ENCODE peak calls at places on chromosomes 11 and 22, in nine cellular contexts. W, G, F, E, A, D, V, Y and Z are unnamed samples.

GRCh38 chr22:19115628-19116027 is 6.6 kb downstream of the DGCR2 start:
- DNase-seq in W (peak; percentile 43), G (no peak), F (no peak), E (no peak), A (no peak), D (no peak), V (no peak), Y (no peak), Z (no peak)

GRCh38 chr22:19038164-19038546 is 84.1 kb downstream of the DGCR2 start:
- DNase-seq in W (no peak), G (no peak), F (no peak), E (no peak), A (no peak), D (no peak), V (no peak), Y (no peak), Z (no peak)

GRCh38 chr22:45599836-45600577 is 71.6 kb upstream of the ATXN10 start:
- DNase-seq in W (no peak), G (no peak), F (no peak), E (no peak), A (no peak), D (no peak), V (no peak), Y (no peak), Z (no peak)

GRCh38 chr11:74487875-74488274 is 5.6 kb downstream of the LIPT2 start:
- DNase-seq in W (peak; percentile 19), G (no peak), F (no peak), E (peak; percentile 32), A (no peak), D (no peak), V (peak; percentile 10), Y (no peak), Z (no peak)

GRCh38 chr11:116427903-116428637 is 344.7 kb downstream of the BUD13 start:
- DNase-seq in W (no peak), G (no peak), F (no peak), E (no peak), A (no peak), D (no peak), V (no peak), Y (no peak), Z (peak; percentile 37)

GRCh38 chr11:44269369-44270351 is 40.3 kb downstream of the ALX4 start:
- DNase-seq in W (no peak), G (no peak), F (peak; percentile 80), E (no peak), A (no peak), D (no peak), V (peak; percentile 41), Y (peak; percentile 73), Z (no peak)

GRCh38 chr11:65132238-65132987 is 1.9 kb downstream of the SYVN1 start:
- DNase-seq in W (peak; percentile 98), G (no peak), F (no peak), E (no peak), A (no peak), D (no peak), V (no peak), Y (no peak), Z (no peak)

GRCh38 chr11:20163778-20164133 is 3.5 kb upstream of the DBX1 start:
- DNase-seq in W (no peak), G (no peak), F (no peak), E (no peak), A (no peak), D (no peak), V (no peak), Y (no peak), Z (no peak)

GRCh38 chr11:776459-777287 is 614 bp downstream of the GATD1 start:
- DNase-seq in W (peak; percentile 71), G (no peak), F (no peak), E (no peak), A (no peak), D (no peak), V (no peak), Y (peak; percentile 33), Z (no peak)

GRCh38 chr11:610146-610801 is 5.5 kb downstream of the IRF7 start:
- DNase-seq in W (no peak), G (no peak), F (no peak), E (no peak), A (no peak), D (no peak), V (no peak), Y (no peak), Z (no peak)

GRCh38 chr11:95156916-95157568 is 67.4 kb downstream of the ENDOD1 start:
- DNase-seq in W (no peak), G (no peak), F (no peak), E (no peak), A (no peak), D (no peak), V (no peak), Y (peak; percentile 56), Z (no peak)

GRCh38 chr11:128171496-128171895 is 415.9 kb downstream of the ETS1 start:
- DNase-seq in W (no peak), G (no peak), F (no peak), E (no peak), A (no peak), D (no peak), V (peak; percentile 23), Y (peak; percentile 65), Z (no peak)

GRCh38 chr11:37657645-37658044 is 1059.6 kb upstream of the RAG2 start:
- DNase-seq in W (no peak), G (no peak), F (no peak), E (no peak), A (no peak), D (no peak), V (peak; percentile 2), Y (peak; percentile 56), Z (no peak)

GRCh38 chr22:27242917-27243589 is 558.5 kb downstream of the MN1 start:
- DNase-seq in W (no peak), G (no peak), F (peak; percentile 35), E (no peak), A (no peak), D (no peak), V (no peak), Y (no peak), Z (no peak)

GRCh38 chr11:85742873-85743275 is 56.9 kb upstream of the CCDC89 start:
- DNase-seq in W (no peak), G (no peak), F (no peak), E (no peak), A (no peak), D (no peak), V (no peak), Y (no peak), Z (no peak)

GRCh38 chr22:32317524-32317923 is 40.1 kb upstream of the RFPL3 start:
- DNase-seq in W (no peak), G (no peak), F (no peak), E (no peak), A (no peak), D (no peak), V (no peak), Y (no peak), Z (no peak)

DNA sequence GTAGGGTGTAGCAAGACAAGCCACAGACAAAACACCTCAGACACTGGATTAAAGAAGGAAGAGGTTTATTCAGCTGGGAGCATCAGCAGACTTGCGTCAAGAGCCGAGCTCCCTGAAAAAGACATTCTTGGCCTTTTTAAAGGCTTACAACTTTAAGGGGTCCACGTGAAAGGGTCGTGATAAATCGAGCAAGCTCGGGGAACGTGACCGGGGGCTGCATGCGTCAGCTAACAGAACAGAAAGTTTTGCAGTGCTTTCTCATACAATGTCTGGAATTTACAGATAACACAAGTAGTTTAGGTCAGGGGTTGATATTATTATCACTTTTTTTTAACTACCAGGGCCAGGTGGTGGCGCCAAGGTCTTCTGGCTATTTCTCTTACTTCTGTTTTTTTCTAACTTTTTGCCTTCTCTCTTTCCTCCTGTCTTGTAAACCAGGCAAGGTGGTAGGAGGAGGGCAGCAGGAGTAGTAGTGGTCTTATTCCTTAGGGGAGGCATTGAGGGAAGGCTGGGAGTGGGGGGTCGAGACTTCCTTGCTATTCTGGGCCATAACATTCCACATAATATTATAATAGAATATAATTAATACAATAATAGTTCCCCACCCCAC is 631 bp upstream of the ALDH3B1 start:
- DNase-seq in W (peak; percentile 68), G (no peak), F (peak; percentile 43), E (no peak), A (no peak), D (no peak), V (peak; percentile 59), Y (peak; percentile 70), Z (no peak)
- H3K4me3 ChIP-seq in W (peak overlapping the region; percentile 18), G (peak overlapping the region; percentile 71), F (no peak overlapping the region), E (peak overlapping the region; percentile 57), A (peak overlapping the region; percentile 39), D (no peak overlapping the region), V (no peak overlapping the region), Y (no peak overlapping the region), Z (no peak overlapping the region)

GRCh38 chr11:70078095-70078795 is at the start of gene ANO1:
- DNase-seq in W (no peak), G (no peak), F (no peak), E (no peak), A (peak; percentile 32), D (peak; percentile 61), V (no peak), Y (no peak), Z (no peak)
- H3K4me3 ChIP-seq in W (no peak within 1 kb of the TSS), G (peak within 1 kb of the TSS; percentile 75), F (no peak within 1 kb of the TSS), E (peak within 1 kb of the TSS; percentile 53), A (peak within 1 kb of the TSS; percentile 55), D (peak within 1 kb of the TSS; percentile 1), V (no peak within 1 kb of the TSS), Y (no peak within 1 kb of the TSS), Z (no peak within 1 kb of the TSS)

DNA sequence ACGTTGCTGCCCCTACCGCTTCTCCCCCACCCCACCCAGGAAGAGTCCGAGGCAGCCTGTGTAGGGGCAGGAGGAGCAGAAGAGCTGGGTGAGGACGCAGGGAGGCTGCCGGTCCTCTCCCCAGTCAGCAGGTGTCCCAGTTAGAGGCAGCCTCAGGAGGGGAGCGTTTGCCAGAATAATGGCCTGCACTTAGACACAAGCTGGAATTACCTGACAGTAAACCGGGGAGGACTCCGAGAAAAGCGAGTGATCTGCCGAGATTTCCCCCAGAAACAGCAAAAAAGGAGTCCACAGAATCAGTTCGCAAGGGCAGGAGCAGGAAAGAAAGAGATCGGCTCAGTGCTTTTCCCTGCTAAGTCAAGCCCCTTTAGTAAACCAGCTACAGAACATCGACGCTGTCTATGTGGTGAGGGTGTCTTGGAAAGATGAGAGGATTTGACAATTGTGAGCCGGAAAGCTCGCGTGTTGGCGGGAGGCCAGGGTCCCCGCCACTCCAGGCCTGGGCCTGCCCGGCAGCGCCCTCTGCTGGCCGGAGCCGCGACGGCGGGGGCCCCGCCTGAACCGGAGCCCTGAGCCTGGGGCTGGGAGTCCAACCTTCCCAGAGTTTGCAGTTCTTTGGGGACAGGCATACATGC is 17.7 kb upstream of the THRSP start:
- DNase-seq in W (peak; percentile 68), G (no peak), F (peak; percentile 52), E (peak; percentile 27), A (peak; percentile 78), D (peak; percentile 95), V (peak; percentile 57), Y (peak; percentile 72), Z (peak; percentile 51)
- H3K4me3 ChIP-seq in W (no peak overlapping the region), G (peak overlapping the region; percentile 77), F (peak overlapping the region; percentile 60), E (no peak overlapping the region), A (peak overlapping the region; percentile 63), D (peak overlapping the region; percentile 13), V (peak overlapping the region; percentile 54), Y (peak overlapping the region; percentile 36), Z (no peak overlapping the region)

DNA sequence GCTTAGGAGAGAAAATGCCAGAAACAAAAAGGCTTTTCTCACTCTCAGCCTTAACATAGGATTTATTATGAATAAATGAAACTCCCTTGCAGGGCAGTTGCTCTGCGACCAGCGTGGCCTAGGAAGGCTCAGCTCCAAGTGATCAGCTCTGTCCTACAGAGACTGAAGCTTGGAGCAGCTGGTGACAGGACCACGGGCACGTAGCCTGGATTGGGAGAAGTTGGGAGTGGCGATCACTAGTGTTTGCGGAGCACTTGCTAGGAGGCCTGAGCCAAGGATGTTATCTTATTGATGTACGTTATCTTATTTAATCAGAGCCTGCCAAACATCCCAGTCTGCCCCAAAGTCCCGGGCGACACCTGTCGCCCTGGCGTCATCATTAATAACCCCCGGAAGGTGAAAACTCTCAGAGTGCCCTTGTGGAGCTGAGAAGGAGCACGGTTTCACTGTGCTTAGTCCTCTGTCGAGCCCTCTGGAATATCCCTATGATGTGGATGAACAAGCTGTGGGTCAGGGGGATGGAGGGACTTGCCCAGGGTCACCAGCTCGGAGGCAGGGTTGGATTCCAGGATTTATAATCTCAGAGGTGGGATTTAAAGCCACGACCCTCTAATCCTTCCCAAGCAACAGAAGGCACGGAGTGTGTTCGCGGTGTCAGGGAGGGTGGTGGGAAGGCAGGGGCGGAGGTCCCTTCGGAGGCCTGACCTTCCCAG is 40.8 kb upstream of the SMIM38 start:
- DNase-seq in W (no peak), G (no peak), F (no peak), E (no peak), A (no peak), D (no peak), V (no peak), Y (no peak), Z (no peak)
- H3K4me3 ChIP-seq in W (no peak overlapping the region), G (no peak overlapping the region), F (no peak overlapping the region), E (no peak overlapping the region), A (peak overlapping the region; percentile 7), D (no peak overlapping the region), V (no peak overlapping the region), Y (no peak overlapping the region), Z (no peak overlapping the region)